ENCODE peak calls at places on chromosomes 7 and 10, in ten cellular contexts. P is body of pancreas, U is cardiac fibroblast, Z is ovary, F is fibroblast of lung, M is fibroblast of mammary gland, G is SK-N-SH, A is heart right ventricle, V is A549, I is coronary artery. Q is an unnamed sample.

GRCh38 chr7:157000047-157000726 is 10.3 kb downstream of the MNX1 start:
- DNase-seq in P (peak), U (no peak), Z (no peak), F (no peak), M (no peak), G (peak), A (no peak), V (no peak), I (peak), Q (no peak)

GRCh38 chr10:4067552-4068254 is 282.7 kb upstream of the KLF6 start:
- DNase-seq in P (no peak), U (peak), Z (no peak), F (no peak), M (no peak), G (no peak), A (no peak), V (no peak), I (no peak), Q (no peak)

GRCh38 chr7:148218603-148219002 is 372.0 kb upstream of the C7orf33 start:
- DNase-seq in P (no peak), U (no peak), Z (no peak), F (no peak), M (no peak), G (no peak), A (no peak), V (no peak), I (no peak), Q (no peak)

GRCh38 chr7:71566376-71566775 is 434.4 kb downstream of the GALNT17 start:
- DNase-seq in P (no peak), U (no peak), Z (no peak), F (no peak), M (no peak), G (no peak), A (no peak), V (no peak), I (no peak), Q (no peak)

GRCh38 chr10:12787297-12787696 is 214.2 kb downstream of the CCDC3 start:
- DNase-seq in P (no peak), U (no peak), Z (no peak), F (no peak), M (no peak), G (no peak), A (no peak), V (no peak), I (no peak), Q (no peak)

GRCh38 chr10:107275806-107276205 is 111.3 kb upstream of the SORCS1 start:
- DNase-seq in P (no peak), U (no peak), Z (no peak), F (no peak), M (no peak), G (no peak), A (no peak), V (no peak), I (no peak), Q (no peak)

GRCh38 chr7:76425156-76425555 is 406 bp downstream of the ZP3 start:
- DNase-seq in P (no peak), U (no peak), Z (no peak), F (no peak), M (no peak), G (no peak), A (no peak), V (no peak), I (no peak), Q (no peak)

GRCh38 chr10:24617771-24618396 is 105.8 kb downstream of the ARHGAP21 start:
- DNase-seq in P (peak), U (peak), Z (peak), F (peak), M (peak), G (peak), A (peak), V (peak), I (no peak), Q (no peak)

GRCh38 chr7:19397917-19398316 is 252.7 kb upstream of the FERD3L start:
- DNase-seq in P (no peak), U (no peak), Z (no peak), F (peak), M (peak), G (no peak), A (no peak), V (no peak), I (no peak), Q (no peak)

GRCh38 chr10:112639291-112639690 is 192.3 kb downstream of the VTI1A start:
- DNase-seq in P (no peak), U (no peak), Z (no peak), F (peak), M (peak), G (no peak), A (no peak), V (no peak), I (no peak), Q (no peak)

GRCh38 chr10:5355762-5356478 is 8.8 kb upstream of the UCN3 start:
- DNase-seq in P (no peak), U (no peak), Z (no peak), F (no peak), M (no peak), G (no peak), A (no peak), V (no peak), I (no peak), Q (no peak)

GRCh38 chr7:49928787-49929186 is 155.3 kb downstream of the VWC2 start:
- DNase-seq in P (no peak), U (no peak), Z (no peak), F (no peak), M (no peak), G (no peak), A (no peak), V (no peak), I (no peak), Q (no peak)

GRCh38 chr7:47982610-47983009 is 3.2 kb upstream of the HUS1 start:
- DNase-seq in P (no peak), U (no peak), Z (no peak), F (no peak), M (peak), G (no peak), A (no peak), V (no peak), I (no peak), Q (no peak)

GRCh38 chr10:32039745-32040144 is 16.5 kb downstream of the KIF5B start:
- DNase-seq in P (no peak), U (no peak), Z (no peak), F (no peak), M (no peak), G (no peak), A (no peak), V (no peak), I (no peak), Q (no peak)

GRCh38 chr7:150978136-150978789 is at the start of gene KCNH2:
- DNase-seq in P (peak), U (no peak), Z (peak), F (no peak), M (no peak), G (peak), A (peak), V (peak), I (no peak), Q (no peak)

GRCh38 chr7:152756126-152756525 is 3.4 kb upstream of the ACTR3B start:
- DNase-seq in P (no peak), U (no peak), Z (no peak), F (no peak), M (peak), G (no peak), A (no peak), V (no peak), I (no peak), Q (no peak)

GRCh38 chr7:152762056-152762455 is 2.5 kb downstream of the ACTR3B start:
- DNase-seq in P (no peak), U (peak), Z (no peak), F (peak), M (peak), G (no peak), A (no peak), V (no peak), I (no peak), Q (no peak)

GRCh38 chr7:152760384-152761115 is 998 bp downstream of the ACTR3B start:
- DNase-seq in P (no peak), U (peak), Z (no peak), F (no peak), M (peak), G (peak), A (no peak), V (no peak), I (no peak), Q (peak)

GRCh38 chr7:152761116-152761748 is 1.7 kb downstream of the ACTR3B start:
- DNase-seq in P (no peak), U (no peak), Z (no peak), F (peak), M (peak), G (no peak), A (no peak), V (no peak), I (no peak), Q (no peak)

DNA sequence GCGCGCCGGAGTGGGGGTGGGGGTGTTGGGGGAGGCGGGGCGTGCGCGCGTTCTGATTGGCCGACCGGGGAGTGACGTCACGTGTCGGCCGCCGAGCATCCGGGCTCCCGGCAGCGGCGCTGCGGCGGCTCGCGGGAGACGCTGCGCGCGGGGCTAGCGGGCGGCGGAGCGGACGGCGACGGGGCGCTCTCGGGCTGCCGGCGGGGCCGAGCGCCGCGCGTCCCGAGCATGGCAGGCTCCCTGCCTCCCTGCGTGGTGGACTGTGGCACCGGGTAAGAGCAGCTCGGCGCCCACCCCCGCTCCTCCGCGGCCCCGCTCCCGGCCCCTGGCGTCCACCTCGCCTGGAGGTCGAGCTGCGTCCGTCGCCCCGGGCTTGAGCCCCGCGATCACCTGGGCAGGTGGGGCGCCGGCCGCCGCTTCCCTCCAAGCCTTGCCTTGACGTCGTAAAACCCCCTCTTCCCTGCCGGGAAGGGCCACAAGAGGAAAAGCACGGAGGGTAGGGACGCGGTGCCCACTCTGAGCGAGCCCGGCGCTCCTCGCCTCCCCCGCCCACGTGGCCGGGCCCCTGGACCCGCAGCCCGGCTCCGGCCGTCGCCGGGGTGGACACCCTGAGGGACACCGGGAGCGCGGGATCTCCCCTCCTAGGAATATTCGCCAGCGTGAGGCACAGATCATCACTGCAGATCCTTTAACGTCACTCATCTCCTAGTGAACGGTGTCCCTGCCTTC is at the start of gene ACTR3B:
- DNase-seq in P (peak), U (peak), Z (peak), F (peak), M (peak), G (peak), A (peak), V (peak), I (peak), Q (no peak)
- TF ChIP-seq CTCF in P (no peak), U (no peak), Z (no peak), F (no peak), M (no peak), G (no peak), A (no peak), V (no peak), I (no peak), Q (no peak)

DNA sequence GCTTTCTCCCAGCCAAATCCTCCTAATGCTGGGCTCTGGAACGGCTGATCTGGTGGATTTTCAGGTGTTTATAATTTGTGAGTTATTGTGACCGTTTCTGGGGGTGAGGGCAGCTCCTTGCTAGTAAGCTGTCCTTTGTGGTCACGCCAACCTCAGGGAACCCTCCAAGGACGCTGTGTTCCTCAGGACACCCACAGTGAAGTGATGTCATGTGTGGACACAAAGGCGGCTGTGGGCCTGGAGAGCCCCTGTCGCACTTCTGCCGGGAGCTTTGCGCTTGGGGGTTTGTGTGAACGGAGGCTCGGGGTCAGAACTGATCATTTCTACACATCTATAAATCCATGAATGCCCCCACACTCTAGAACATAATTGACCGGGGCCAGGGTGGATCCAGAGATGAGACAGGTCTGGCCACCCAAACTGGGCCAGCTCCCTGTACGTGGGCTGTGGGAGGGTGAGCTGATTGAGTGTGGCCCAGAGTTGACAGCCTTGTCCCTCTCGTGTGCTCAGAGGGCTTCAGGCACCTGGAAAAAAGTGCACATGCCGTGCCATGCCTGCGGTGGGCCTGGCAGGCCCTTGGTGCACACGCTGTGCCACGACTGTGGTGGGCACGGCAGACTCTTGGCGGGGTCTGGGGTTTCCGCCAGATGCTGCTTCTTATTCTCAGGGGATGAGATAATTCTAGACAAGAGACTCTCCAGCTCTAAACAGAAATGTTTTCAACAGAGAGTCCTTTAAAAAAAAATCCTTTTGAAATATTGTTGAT is 130.2 kb downstream of the VIPR2 start:
- DNase-seq in P (no peak), U (no peak), Z (peak), F (no peak), M (no peak), G (no peak), A (no peak), V (no peak), I (no peak), Q (no peak)
- H3K4me3 ChIP-seq in P (no peak), U (no peak), Z (no peak), F (no peak), M (no peak), G (no peak), A (no peak), V (no peak), I (no peak), Q (no peak)

DNA sequence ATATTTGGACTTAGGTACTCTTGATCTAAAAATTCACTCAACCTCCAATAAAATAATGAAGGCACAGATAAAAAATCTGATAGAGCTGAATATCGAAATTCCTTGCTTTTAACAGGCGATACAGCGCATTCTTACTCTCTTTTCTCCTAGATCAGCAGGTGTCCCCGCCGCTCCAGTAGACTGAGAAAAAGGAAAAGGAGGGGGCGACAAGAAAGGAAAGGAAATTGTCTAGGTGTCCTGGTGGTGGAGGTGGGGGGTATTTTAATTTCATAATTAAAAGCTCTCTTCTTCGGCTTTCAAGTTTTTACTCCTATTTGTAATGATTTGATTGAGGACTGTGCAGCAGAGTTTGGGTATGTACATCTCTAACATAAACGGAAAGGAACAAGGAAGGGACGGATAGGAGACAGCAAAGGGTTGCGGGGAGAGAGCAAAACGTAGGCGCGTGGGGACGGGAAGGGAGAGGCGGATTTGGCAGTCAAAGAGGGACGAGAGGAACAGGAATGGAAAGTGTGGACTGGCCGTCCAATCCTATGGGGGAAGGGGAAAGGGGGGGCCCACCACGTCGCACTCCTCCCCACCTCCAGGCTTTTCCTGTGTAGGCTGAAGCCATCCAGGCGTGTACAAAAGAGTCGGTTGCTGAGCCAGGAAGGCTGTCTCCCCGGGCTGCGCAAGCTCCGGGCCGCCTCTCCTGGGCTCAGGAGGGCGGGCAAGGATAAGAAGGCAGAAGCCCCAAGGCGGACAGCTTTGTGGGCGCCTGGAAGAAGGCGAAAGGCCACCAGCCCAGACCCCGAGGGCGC is 875 bp upstream of the HECTD2 start:
- DNase-seq in P (peak), U (peak), Z (peak), F (peak), M (peak), G (peak), A (peak), V (peak), I (peak), Q (no peak)
- TF ChIP-seq CTCF in P (no peak), U (no peak), Z (no peak), F (no peak), M (no peak), G (no peak), A (no peak), V (no peak), I (no peak), Q (peak)

DNA sequence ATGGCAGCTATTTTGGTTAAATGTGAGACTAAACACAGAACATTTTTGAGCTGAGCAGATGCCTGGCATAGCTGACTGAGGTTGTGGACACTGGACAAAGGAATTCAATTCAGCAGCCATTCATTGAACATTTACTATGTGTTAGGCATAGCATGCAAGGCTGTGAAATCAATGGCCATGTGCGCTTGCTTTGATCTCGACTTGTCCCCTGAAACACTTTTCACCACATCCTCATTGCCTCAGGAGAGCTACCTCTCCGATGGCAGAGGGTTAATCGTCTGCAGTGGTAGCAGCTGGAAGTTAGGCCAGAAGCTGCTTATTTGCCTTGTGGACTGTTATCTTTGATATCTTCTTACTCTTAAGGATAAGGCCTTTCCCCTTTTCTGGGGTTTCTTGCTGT is 297.8 kb downstream of the AUTS2 start:
- DNase-seq in P (no peak), U (no peak), Z (no peak), F (peak), M (no peak), G (no peak), A (no peak), V (no peak), I (no peak), Q (no peak)
- H3K4me3 ChIP-seq in P (no peak), U (no peak), Z (no peak), F (no peak), M (no peak), G (no peak), A (no peak), V (no peak), I (no peak), Q (no peak)

GRCh38 chr10:50554995-50555568 is 68.7 kb downstream of the SGMS1 start:
- DNase-seq in P (peak), U (peak), Z (no peak), F (peak), M (peak), G (no peak), A (no peak), V (no peak), I (no peak), Q (no peak)
- TF ChIP-seq CTCF in P (no peak), U (no peak), Z (no peak), F (no peak), M (no peak), G (peak), A (no peak), V (peak), I (no peak), Q (peak)

DNA sequence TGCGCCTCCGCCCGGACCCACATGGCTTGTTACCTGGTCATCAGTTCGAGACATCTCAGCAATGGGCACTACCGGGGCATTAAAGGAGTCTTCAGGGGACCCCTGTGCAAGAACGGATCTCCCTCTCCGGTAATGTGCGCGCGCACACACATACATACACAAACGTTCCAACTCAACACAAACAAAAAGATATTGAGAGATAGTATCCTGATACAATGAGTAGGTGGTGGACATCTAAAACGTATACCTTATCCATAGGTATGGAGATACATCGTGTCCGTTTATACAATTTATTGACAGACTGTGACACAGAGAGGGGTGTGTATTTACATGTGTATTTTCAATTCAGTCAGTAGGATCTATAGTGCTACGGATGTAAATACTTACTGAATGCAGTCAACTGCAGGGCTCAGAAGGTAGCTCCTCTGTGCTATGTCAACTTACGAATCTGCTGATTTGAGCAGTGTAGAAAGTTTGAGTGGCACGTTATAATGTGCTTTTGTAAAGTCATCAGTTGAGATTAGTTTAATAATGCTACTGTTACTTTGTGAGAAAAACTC is 536 bp downstream of the ZNF804B start:
- DNase-seq in P (no peak), U (no peak), Z (no peak), F (no peak), M (no peak), G (no peak), A (no peak), V (no peak), I (no peak), Q (no peak)
- H3K4me3 ChIP-seq in P (peak), U (no peak), Z (no peak), F (no peak), M (no peak), G (peak), A (peak), V (peak), I (peak), Q (peak)

DNA sequence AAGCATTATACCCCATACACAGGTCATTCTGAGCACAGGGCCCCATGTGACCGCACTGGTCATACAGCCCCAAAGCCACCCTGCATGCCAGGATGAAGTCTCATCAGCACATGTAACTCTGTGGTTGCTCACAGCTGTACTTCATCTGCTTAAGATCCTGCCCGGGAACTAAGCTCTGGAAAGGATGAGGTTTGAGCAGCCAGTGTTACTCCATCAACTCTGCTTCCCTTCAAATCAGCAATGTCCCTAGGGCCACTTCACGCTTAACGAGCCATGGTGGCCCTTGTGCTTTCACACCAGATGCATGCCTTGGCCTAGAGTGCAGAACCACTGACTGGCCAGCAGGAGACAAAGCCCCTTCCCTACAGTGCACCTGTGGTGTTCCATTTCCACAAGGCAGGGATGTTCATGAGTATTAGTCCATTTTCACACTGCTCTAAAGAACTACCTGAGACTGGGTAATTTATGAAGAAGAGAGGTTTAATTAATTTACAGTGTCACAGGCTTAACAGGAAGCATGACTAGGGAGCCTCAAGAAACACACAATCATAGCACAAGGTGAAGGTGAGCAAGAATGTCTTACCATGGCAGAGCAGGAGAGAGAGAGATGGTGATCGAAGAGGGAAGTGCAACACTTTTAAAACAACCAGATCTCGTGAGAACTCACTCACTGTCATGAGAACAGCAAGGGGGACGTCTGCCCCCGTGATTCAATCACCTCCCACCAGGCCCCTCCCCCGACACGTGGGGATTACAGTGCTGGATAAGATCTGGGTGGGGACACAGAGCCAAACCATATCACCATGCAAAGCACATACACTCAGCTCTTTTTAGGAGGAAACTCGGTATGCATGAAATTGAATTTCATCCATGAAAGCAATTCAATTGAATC is 149.0 kb upstream of the CDCA7L start:
- DNase-seq in P (no peak), U (no peak), Z (no peak), F (peak), M (peak), G (no peak), A (no peak), V (no peak), I (peak), Q (no peak)
- TF ChIP-seq CTCF in P (no peak), U (peak), Z (no peak), F (peak), M (no peak), G (peak), A (no peak), V (no peak), I (no peak), Q (no peak)

Q was measured in epithelial cell of proximal tubule.